ENCODE peak calls at places on chromosomes 13 and 19, in nine cellular contexts. I, E, H, J, D, F, Y, V and M are unnamed samples.

GRCh38 chr13:110509478-110509926 is 52.0 kb downstream of the RAB20 start:
- DNase-seq in J (no peak), D (peak; percentile 41), V (no peak), Y (no peak), E (no peak), I (no peak), H (no peak), F (no peak), M (no peak)

GRCh38 chr13:108895220-108895704 is 265.9 kb downstream of the MYO16 start:
- DNase-seq in H (no peak), E (no peak), I (no peak), Y (no peak), F (no peak), V (no peak), D (peak; percentile 69), J (no peak), M (no peak)

GRCh38 chr19:7263521-7263920 is 30.7 kb downstream of the INSR start:
- DNase-seq in Y (no peak), D (no peak), V (no peak), F (no peak), J (no peak), H (no peak), E (no peak), I (no peak), M (no peak)

GRCh38 chr13:62512194-62513141 is 1096.8 kb upstream of the PCDH20 start:
- DNase-seq in I (peak; percentile 77), V (peak; percentile 32), F (peak; percentile 18), Y (no peak), D (peak; percentile 32), E (no peak), J (no peak), H (peak; percentile 12), M (peak; percentile 49)

GRCh38 chr19:58471736-58472135 is 4.4 kb upstream of the ZNF446 start:
- DNase-seq in I (no peak), D (no peak), H (no peak), F (no peak), J (no peak), E (no peak), V (peak; percentile 54), Y (no peak), M (no peak)

GRCh38 chr19:18774782-18775444 is 16.2 kb downstream of the COMP start:
- DNase-seq in D (no peak), Y (no peak), J (no peak), F (no peak), V (no peak), H (no peak), E (no peak), I (no peak), M (no peak)

GRCh38 chr13:30373727-30374126 is 48.6 kb upstream of the UBE2L5 start:
- DNase-seq in F (no peak), I (no peak), Y (peak; percentile 4), J (no peak), D (no peak), E (no peak), H (no peak), V (no peak), M (no peak)

GRCh38 chr19:12865746-12866415 is 15.4 kb downstream of the DNASE2 start:
- DNase-seq in F (no peak), E (no peak), I (no peak), H (no peak), V (no peak), J (no peak), D (no peak), Y (no peak), M (no peak)

GRCh38 chr13:43908156-43909126 is 28.7 kb downstream of the LACC1 start:
- DNase-seq in V (no peak), F (no peak), D (peak; percentile 91), H (peak; percentile 14), I (no peak), J (no peak), Y (no peak), E (no peak), M (no peak)

GRCh38 chr13:64917566-64917965 is 2312.6 kb downstream of the PCDH9 start:
- DNase-seq in Y (no peak), H (no peak), D (no peak), F (no peak), J (no peak), I (no peak), V (no peak), E (no peak), M (no peak)

GRCh38 chr13:25378528-25378927 is 6.8 kb downstream of the ATP8A2 start:
- DNase-seq in E (no peak), V (no peak), I (no peak), H (no peak), Y (no peak), D (no peak), F (no peak), J (no peak), M (no peak)

GRCh38 chr19:15563325-15563794 is 51.7 kb upstream of the CYP4F8 start:
- DNase-seq in V (peak; percentile 75), I (peak; percentile 56), D (no peak), J (no peak), Y (no peak), F (peak; percentile 67), E (no peak), H (no peak), M (no peak)

GRCh38 chr13:39374741-39375189 is 228.2 kb downstream of the LHFPL6 start:
- DNase-seq in V (no peak), E (no peak), F (no peak), Y (no peak), J (no peak), I (no peak), H (no peak), D (no peak), M (no peak)

GRCh38 chr13:32838985-32839384 is 177.2 kb upstream of the KL start:
- DNase-seq in Y (no peak), E (no peak), D (peak; percentile 59), V (no peak), H (no peak), J (no peak), I (peak; percentile 63), F (no peak), M (no peak)

GRCh38 chr19:31253816-31254551 is 95.3 kb downstream of the TSHZ3 start:
- DNase-seq in H (no peak), F (no peak), Y (no peak), V (peak; percentile 36), I (peak; percentile 92), E (no peak), D (peak; percentile 47), J (no peak), M (no peak)

GRCh38 chr13:39603424-39603947 is 493 bp upstream of the LHFPL6 start:
- DNase-seq in V (no peak), I (peak; percentile 9), D (peak; percentile 24), F (no peak), J (no peak), E (no peak), H (peak; percentile 16), Y (no peak), M (no peak)

GRCh38 chr13:100434010-100434763 is 154.4 kb downstream of the GGACT start:
- DNase-seq in D (peak; percentile 68), V (no peak), F (no peak), I (no peak), H (no peak), Y (no peak), E (no peak), J (no peak), M (no peak)

GRCh38 chr13:74825170-74825948 is 656.6 kb downstream of the TBC1D4 start:
- DNase-seq in H (no peak), D (peak; percentile 49), V (no peak), J (no peak), I (no peak), E (no peak), F (no peak), Y (no peak), M (no peak)

GRCh38 chr19:11587973-11588631 is 9.2 kb upstream of the ZNF627 start:
- DNase-seq in F (no peak), Y (no peak), H (no peak), J (no peak), D (no peak), I (no peak), E (no peak), V (no peak), M (no peak)

GRCh38 chr19:3006075-3006767 is 22.9 kb downstream of the TLE2 start:
- DNase-seq in Y (no peak), H (no peak), E (no peak), V (no peak), I (no peak), D (no peak), F (peak; percentile 61), J (no peak), M (no peak)

GRCh38 chr13:98938801-98939200 is 39.1 kb downstream of the DOCK9 start:
- DNase-seq in I (no peak), F (no peak), H (no peak), V (no peak), E (no peak), J (no peak), Y (no peak), D (no peak), M (no peak)
- TF ChIP-seq CTCF in I (no peak), F (no peak), H (no peak), V (no peak), E (no peak), J (no peak), Y (no peak), D (no peak), M (no peak)

DNA sequence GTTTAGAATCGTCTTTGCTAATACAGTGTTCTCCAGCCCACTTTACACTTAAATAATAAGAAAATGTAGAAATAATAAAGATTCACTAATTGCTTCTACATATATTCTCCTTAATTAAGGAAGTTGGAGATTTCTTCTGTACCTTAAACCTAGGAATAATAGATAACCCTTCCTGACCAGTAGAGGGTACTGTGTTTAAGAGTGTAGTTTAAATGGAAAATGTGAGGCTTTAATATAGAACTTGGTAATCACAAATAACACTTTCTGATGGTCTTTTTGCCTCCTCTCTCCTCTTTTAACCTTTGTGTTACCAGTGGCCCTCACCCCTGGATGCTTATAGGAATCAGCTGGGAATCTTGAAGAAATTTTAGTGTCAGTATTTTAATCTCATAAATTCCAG is 20.7 kb downstream of the POMP start:
- DNase-seq in J (no peak), Y (no peak), I (no peak), V (no peak), D (peak; percentile 31), E (no peak), F (no peak), H (no peak), M (no peak)
- TF ChIP-seq CTCF in J (peak; percentile 57), Y (no peak), I (peak; percentile 35), V (peak; percentile 34), D (peak; percentile 53), E (peak; percentile 32), F (peak; percentile 31), H (peak; percentile 61), M (peak; percentile 79)

GRCh38 chr19:42540071-42540553 is 11.8 kb upstream of the CEACAM1 start:
- DNase-seq in Y (no peak), F (no peak), D (no peak), V (no peak), I (no peak), E (no peak), J (no peak), H (no peak), M (no peak)
- TF ChIP-seq CTCF in Y (no peak), F (no peak), D (no peak), V (no peak), I (no peak), E (no peak), J (no peak), H (no peak), M (no peak)

GRCh38 chr13:22253107-22253506 is 582.2 kb downstream of the FGF9 start:
- DNase-seq in V (no peak), F (no peak), J (no peak), E (no peak), I (no peak), D (no peak), H (no peak), Y (no peak), M (no peak)

GRCh38 chr13:22252281-22252830 is 581.5 kb downstream of the FGF9 start:
- DNase-seq in Y (no peak), J (no peak), V (no peak), D (no peak), F (no peak), I (no peak), H (no peak), E (no peak), M (no peak)

GRCh38 chr13:22256111-22256639 is 585.3 kb downstream of the FGF9 start:
- DNase-seq in I (no peak), V (no peak), E (no peak), D (no peak), Y (no peak), H (no peak), J (no peak), F (no peak), M (no peak)
- TF ChIP-seq CTCF in I (no peak), V (no peak), E (no peak), D (no peak), Y (no peak), H (peak; percentile 54), J (peak; percentile 40), F (no peak), M (peak; percentile 69)